ENCODE peak calls at places on chromosomes 2 and 18, in ten cellular contexts. Z, H, G, Y, O, I, L, N, M and K are unnamed samples.

GRCh38 chr2:85754313-85755095 is 713 bp downstream of the ATOH8 start:
- DNase-seq in Z (peak; percentile 79), H (no peak), G (no peak), Y (peak; percentile 65), O (no peak), I (peak; percentile 39), L (no peak), N (peak; percentile 69), M (no peak), K (peak; percentile 32)

GRCh38 chr18:75548353-75548752 is 120.8 kb upstream of the SMIM21 start:
- DNase-seq in Z (peak; percentile 67), H (no peak), G (no peak), Y (no peak), O (no peak), I (no peak), L (no peak), N (no peak), M (no peak), K (no peak)

GRCh38 chr2:206984206-206984605 is 44.9 kb downstream of the CPO start:
- DNase-seq in Z (no peak), H (no peak), G (no peak), Y (no peak), O (no peak), I (peak; percentile 79), L (no peak), N (no peak), M (no peak), K (no peak)

GRCh38 chr2:48398285-48399135 is 131.4 kb upstream of the STON1 start:
- DNase-seq in Z (peak; percentile 17), H (no peak), G (no peak), Y (no peak), O (no peak), I (no peak), L (no peak), N (no peak), M (no peak), K (no peak)

GRCh38 chr2:152962446-152962845 is 244.0 kb downstream of the ARL6IP6 start:
- DNase-seq in Z (no peak), H (no peak), G (no peak), Y (no peak), O (no peak), I (no peak), L (no peak), N (no peak), M (no peak), K (no peak)

GRCh38 chr2:25042321-25043240 is 705 bp downstream of the EFR3B start:
- DNase-seq in Z (peak; percentile 53), H (no peak), G (no peak), Y (peak; percentile 73), O (no peak), I (peak; percentile 10), L (peak; percentile 26), N (peak; percentile 50), M (no peak), K (peak; percentile 23)

GRCh38 chr2:25387479-25388449 is 46.0 kb upstream of the DNMT3A start:
- DNase-seq in Z (no peak), H (no peak), G (no peak), Y (no peak), O (no peak), I (no peak), L (no peak), N (no peak), M (no peak), K (no peak)

GRCh38 chr2:195648780-195649179 is 8.2 kb upstream of the SLC39A10 start:
- DNase-seq in Z (no peak), H (no peak), G (no peak), Y (no peak), O (no peak), I (no peak), L (no peak), N (no peak), M (no peak), K (no peak)

GRCh38 chr2:212711851-212712250 is 173.2 kb upstream of the ERBB4 start:
- DNase-seq in Z (no peak), H (no peak), G (peak; percentile 35), Y (no peak), O (no peak), I (peak; percentile 92), L (no peak), N (no peak), M (no peak), K (no peak)

GRCh38 chr2:174022431-174022830 is 57.3 kb upstream of the SP3 start:
- DNase-seq in Z (no peak), H (no peak), G (no peak), Y (no peak), O (no peak), I (no peak), L (no peak), N (no peak), M (no peak), K (no peak)

GRCh38 chr2:174025271-174026121 is 60.3 kb upstream of the SP3 start:
- DNase-seq in Z (peak; percentile 44), H (no peak), G (no peak), Y (no peak), O (no peak), I (peak; percentile 89), L (no peak), N (peak; percentile 78), M (peak; percentile 82), K (peak; percentile 82)

GRCh38 chr2:174023591-174024523 is 58.7 kb upstream of the SP3 start:
- DNase-seq in Z (peak; percentile 70), H (no peak), G (no peak), Y (peak; percentile 92), O (no peak), I (peak; percentile 95), L (no peak), N (peak; percentile 71), M (no peak), K (peak; percentile 48)

GRCh38 chr2:174026122-174026845 is 61.1 kb upstream of the SP3 start:
- DNase-seq in Z (peak; percentile 36), H (no peak), G (no peak), Y (no peak), O (no peak), I (peak; percentile 88), L (no peak), N (no peak), M (peak; percentile 30), K (peak; percentile 28)

GRCh38 chr2:174024524-174025270 is 59.5 kb upstream of the SP3 start:
- DNase-seq in Z (peak; percentile 45), H (no peak), G (no peak), Y (peak; percentile 62), O (no peak), I (peak; percentile 80), L (no peak), N (peak; percentile 71), M (peak; percentile 84), K (peak; percentile 85)
- H3K4me3 ChIP-seq in Z (peak overlapping the region; percentile 4), H (no peak overlapping the region), G (no peak overlapping the region), Y (no peak overlapping the region), O (peak overlapping the region; percentile 35), I (no peak overlapping the region), L (no peak overlapping the region), N (peak overlapping the region; percentile 15), M (peak overlapping the region; percentile 15), K (peak overlapping the region; percentile 8)

GRCh38 chr2:190354003-190354690 is 10.8 kb downstream of the INPP1 start:
- DNase-seq in Z (no peak), H (no peak), G (no peak), Y (no peak), O (no peak), I (no peak), L (no peak), N (no peak), M (no peak), K (no peak)
- H3K27ac ChIP-seq in Z (no peak overlapping the region), H (no peak overlapping the region), G (no peak overlapping the region), Y (no peak overlapping the region), O (no peak overlapping the region), I (no peak overlapping the region), L (no peak overlapping the region), N (peak overlapping the region; percentile 56), M (no peak overlapping the region), K (no peak overlapping the region)

DNA sequence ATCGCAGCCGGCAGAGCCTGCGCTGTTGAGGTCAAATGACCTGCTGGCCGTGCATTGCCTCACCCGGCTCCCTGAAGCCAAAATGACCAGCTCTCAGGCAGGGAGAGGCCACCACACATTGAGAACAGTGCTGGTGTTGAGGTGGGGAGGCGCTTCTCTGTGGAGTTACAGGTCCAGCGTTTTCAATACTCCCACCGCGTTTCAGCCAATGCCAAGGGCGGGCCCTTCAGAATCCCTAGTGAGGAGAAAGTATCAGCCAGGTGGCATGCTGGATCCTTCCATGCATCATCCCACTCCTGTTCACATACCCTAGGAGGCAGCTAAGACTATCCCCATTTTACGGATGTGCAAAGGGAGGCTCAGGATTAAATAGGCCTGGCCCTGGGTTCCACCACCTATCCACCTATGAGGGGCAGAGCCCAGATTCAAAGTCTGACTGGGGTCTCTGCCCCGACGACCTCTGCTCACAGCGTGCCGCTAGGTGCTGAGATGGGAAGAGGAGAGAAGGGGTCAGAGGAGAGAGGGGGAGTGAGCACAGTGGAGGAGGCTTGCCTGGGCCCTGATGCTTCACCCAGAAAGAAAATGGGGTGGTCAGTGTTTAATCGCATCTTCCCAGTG is 137.6 kb upstream of the ID2 start:
- DNase-seq in Z (no peak), H (no peak), G (no peak), Y (no peak), O (no peak), I (no peak), L (no peak), N (no peak), M (peak; percentile 4), K (no peak)
- H3K4me3 ChIP-seq in Z (no peak overlapping the region), H (peak overlapping the region; percentile 40), G (no peak overlapping the region), Y (no peak overlapping the region), O (no peak overlapping the region), I (no peak overlapping the region), L (no peak overlapping the region), N (no peak overlapping the region), M (no peak overlapping the region), K (no peak overlapping the region)

GRCh38 chr2:28348149-28348567 is 44.5 kb upstream of the FOSL2 start:
- DNase-seq in Z (no peak), H (no peak), G (no peak), Y (no peak), O (no peak), I (no peak), L (no peak), N (peak; percentile 39), M (no peak), K (no peak)

GRCh38 chr2:28347596-28347995 is 45.1 kb upstream of the FOSL2 start:
- DNase-seq in Z (no peak), H (no peak), G (no peak), Y (no peak), O (no peak), I (no peak), L (no peak), N (peak; percentile 32), M (no peak), K (no peak)

GRCh38 chr2:28345619-28346018 is 47.0 kb upstream of the FOSL2 start:
- DNase-seq in Z (no peak), H (no peak), G (no peak), Y (no peak), O (no peak), I (no peak), L (no peak), N (peak; percentile 42), M (no peak), K (no peak)

GRCh38 chr2:28347193-28347592 is 45.5 kb upstream of the FOSL2 start:
- DNase-seq in Z (no peak), H (no peak), G (no peak), Y (no peak), O (no peak), I (no peak), L (no peak), N (peak; percentile 14), M (no peak), K (no peak)

DNA sequence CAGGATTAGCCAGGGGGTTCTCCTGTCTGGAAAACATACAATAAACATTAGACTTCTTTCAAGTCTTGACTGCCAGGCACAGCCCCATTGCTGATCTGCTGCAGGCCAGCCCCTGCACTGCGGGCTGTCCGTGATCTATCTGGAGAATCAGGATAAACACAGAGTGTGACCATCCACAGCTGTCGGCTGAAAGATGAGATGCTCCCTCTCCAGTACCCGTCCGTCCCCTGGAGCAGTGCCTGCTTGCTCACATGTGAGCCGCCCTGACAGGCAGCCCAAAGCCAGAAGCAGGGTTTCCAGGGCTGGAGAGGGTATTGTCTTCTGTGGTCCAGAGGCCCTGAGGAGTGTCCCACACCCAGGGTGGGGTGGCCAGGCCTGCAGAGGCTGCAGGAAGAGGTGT is 46.1 kb upstream of the FOSL2 start:
- DNase-seq in Z (no peak), H (no peak), G (no peak), Y (no peak), O (no peak), I (peak; percentile 89), L (no peak), N (peak; percentile 40), M (no peak), K (no peak)
- H3K27ac ChIP-seq in Z (no peak overlapping the region), H (no peak overlapping the region), G (no peak overlapping the region), Y (no peak overlapping the region), O (no peak overlapping the region), I (peak overlapping the region; percentile 27), L (no peak overlapping the region), N (no peak overlapping the region), M (no peak overlapping the region), K (no peak overlapping the region)